ENCODE peak calls at places on chromosomes 16 and 17, in seven cellular contexts. P is fibroblast of mammary gland, Q is naive B cell, N is psoas muscle, Y is cerebellar nuclear complex, K is GM12878, H is LoVo. T is an unnamed sample.
A peak's percentile ranks its signal among the peaks of the same experiment; 100 is the strongest.

GRCh38 chr16:14375132-14375491 is 254.9 kb downstream of the PARN start:
- DNase-seq in Y (no peak), N (no peak), P (no peak), K (no peak), Q (no peak), H (no peak), T (no peak)

GRCh38 chr16:89040861-89041570 is 52.6 kb upstream of the ACSF3 start:
- DNase-seq in Y (no peak), H (no peak), K (no peak), N (peak; percentile 5), P (no peak), Q (no peak), T (no peak)

GRCh38 chr16:23755484-23755809 is 621 bp downstream of the CHP2 start:
- DNase-seq in K (no peak), H (no peak), N (no peak), P (no peak), Q (no peak), Y (no peak), T (peak; percentile 49)

GRCh38 chr16:66248096-66248495 is 118.4 kb upstream of the CDH5 start:
- DNase-seq in Y (no peak), P (peak; percentile 90), N (peak; percentile 80), K (no peak), H (no peak), Q (no peak), T (no peak)

GRCh38 chr17:47205419-47205963 is 3.7 kb upstream of the MYL4 start:
- DNase-seq in P (peak; percentile 65), Y (no peak), N (peak; percentile 38), Q (peak; percentile 77), H (peak; percentile 87), K (peak; percentile 78), T (peak; percentile 95)

GRCh38 chr17:64480951-64481350 is 15.9 kb downstream of the POLG2 start:
- DNase-seq in Q (no peak), H (no peak), N (no peak), Y (no peak), K (no peak), P (no peak), T (peak; percentile 80)

GRCh38 chr16:77732241-77732946 is 10.1 kb downstream of the NUDT7 start:
- DNase-seq in N (no peak), K (no peak), P (peak; percentile 82), Q (no peak), Y (no peak), H (no peak), T (no peak)

GRCh38 chr17:54013117-54013516 is 190.4 kb downstream of the KIF2B start:
- DNase-seq in K (no peak), Q (no peak), Y (peak; percentile 68), P (no peak), N (no peak), H (no peak), T (no peak)